ENCODE peak calls at places on chromosome 10, in ten cellular contexts. One of them, this sample, is unnamed.

GRCh38 chr10:73252445-73253225 is at the start of gene MRPS16:
- DNase-seq in NCI-H1436: peak
- DNase-seq in neuronal stem cell: peak
- DNase-seq in activated T-cell treated with anti-CD3 and anti-CD28 coated beads, Interleukin-2, amount 50 U/mL, for 72 hours: peak
- DNase-seq in AG10803: peak
- DNase-seq in mammary epithelial cell: peak
- DNase-seq in iPS DF 19.7: peak
- DNase-seq in M059J: peak
- DNase-seq in tibial nerve: peak
- DNase-seq in COR-L47: peak
- DNase-seq in this sample: peak

GRCh38 chr10:71705582-71705981 is 14.0 kb downstream of the C10orf105 start:
- DNase-seq in NCI-H1436: no peak
- DNase-seq in neuronal stem cell: no peak
- DNase-seq in activated T-cell treated with anti-CD3 and anti-CD28 coated beads, Interleukin-2, amount 50 U/mL, for 72 hours: no peak
- DNase-seq in AG10803: no peak
- DNase-seq in mammary epithelial cell: peak
- DNase-seq in iPS DF 19.7: no peak
- DNase-seq in M059J: no peak
- DNase-seq in tibial nerve: no peak
- DNase-seq in COR-L47: no peak
- DNase-seq in this sample: no peak

GRCh38 chr10:128474571-128474970 is 348.3 kb upstream of the MKI67 start:
- DNase-seq in NCI-H1436: no peak
- DNase-seq in neuronal stem cell: no peak
- DNase-seq in activated T-cell treated with anti-CD3 and anti-CD28 coated beads, Interleukin-2, amount 50 U/mL, for 72 hours: no peak
- DNase-seq in AG10803: no peak
- DNase-seq in mammary epithelial cell: no peak
- DNase-seq in iPS DF 19.7: no peak
- DNase-seq in M059J: no peak
- DNase-seq in tibial nerve: no peak
- DNase-seq in COR-L47: no peak
- DNase-seq in this sample: no peak

GRCh38 chr10:119336599-119336998 is 129.2 kb downstream of the GRK5 start:
- DNase-seq in NCI-H1436: no peak
- DNase-seq in neuronal stem cell: no peak
- DNase-seq in activated T-cell treated with anti-CD3 and anti-CD28 coated beads, Interleukin-2, amount 50 U/mL, for 72 hours: no peak
- DNase-seq in AG10803: no peak
- DNase-seq in mammary epithelial cell: no peak
- DNase-seq in iPS DF 19.7: no peak
- DNase-seq in M059J: no peak
- DNase-seq in tibial nerve: no peak
- DNase-seq in COR-L47: no peak
- DNase-seq in this sample: no peak

GRCh38 chr10:5523796-5524574 is 776 bp upstream of the CALML3 start:
- DNase-seq in NCI-H1436: no peak
- DNase-seq in neuronal stem cell: no peak
- DNase-seq in activated T-cell treated with anti-CD3 and anti-CD28 coated beads, Interleukin-2, amount 50 U/mL, for 72 hours: no peak
- DNase-seq in AG10803: no peak
- DNase-seq in mammary epithelial cell: no peak
- DNase-seq in iPS DF 19.7: no peak
- DNase-seq in M059J: no peak
- DNase-seq in tibial nerve: no peak
- DNase-seq in COR-L47: no peak
- DNase-seq in this sample: no peak

GRCh38 chr10:87503892-87504291 is 801 bp upstream of the MINPP1 start:
- DNase-seq in NCI-H1436: no peak
- DNase-seq in neuronal stem cell: no peak
- DNase-seq in activated T-cell treated with anti-CD3 and anti-CD28 coated beads, Interleukin-2, amount 50 U/mL, for 72 hours: no peak
- DNase-seq in AG10803: peak
- DNase-seq in mammary epithelial cell: peak
- DNase-seq in iPS DF 19.7: no peak
- DNase-seq in M059J: no peak
- DNase-seq in tibial nerve: no peak
- DNase-seq in COR-L47: no peak
- DNase-seq in this sample: no peak

GRCh38 chr10:23384364-23384763 is 39.8 kb upstream of the C10orf67 start:
- DNase-seq in NCI-H1436: no peak
- DNase-seq in neuronal stem cell: no peak
- DNase-seq in activated T-cell treated with anti-CD3 and anti-CD28 coated beads, Interleukin-2, amount 50 U/mL, for 72 hours: no peak
- DNase-seq in AG10803: peak
- DNase-seq in mammary epithelial cell: peak
- DNase-seq in iPS DF 19.7: no peak
- DNase-seq in M059J: peak
- DNase-seq in tibial nerve: no peak
- DNase-seq in COR-L47: no peak
- DNase-seq in this sample: no peak

GRCh38 chr10:78992333-78992732 is 76.4 kb upstream of the ZMIZ1 start:
- DNase-seq in NCI-H1436: peak
- DNase-seq in neuronal stem cell: no peak
- DNase-seq in activated T-cell treated with anti-CD3 and anti-CD28 coated beads, Interleukin-2, amount 50 U/mL, for 72 hours: no peak
- DNase-seq in AG10803: no peak
- DNase-seq in mammary epithelial cell: no peak
- DNase-seq in iPS DF 19.7: no peak
- DNase-seq in M059J: no peak
- DNase-seq in tibial nerve: no peak
- DNase-seq in COR-L47: no peak
- DNase-seq in this sample: no peak

GRCh38 chr10:97731346-97732051 is 5.4 kb upstream of the ZFYVE27 start:
- DNase-seq in NCI-H1436: peak
- DNase-seq in neuronal stem cell: peak
- DNase-seq in activated T-cell treated with anti-CD3 and anti-CD28 coated beads, Interleukin-2, amount 50 U/mL, for 72 hours: peak
- DNase-seq in AG10803: peak
- DNase-seq in mammary epithelial cell: peak
- DNase-seq in iPS DF 19.7: no peak
- DNase-seq in M059J: peak
- DNase-seq in tibial nerve: peak
- DNase-seq in COR-L47: peak
- DNase-seq in this sample: peak

GRCh38 chr10:42962120-42962901 is 114.6 kb upstream of the RET start:
- DNase-seq in NCI-H1436: no peak
- DNase-seq in neuronal stem cell: no peak
- DNase-seq in activated T-cell treated with anti-CD3 and anti-CD28 coated beads, Interleukin-2, amount 50 U/mL, for 72 hours: no peak
- DNase-seq in AG10803: no peak
- DNase-seq in mammary epithelial cell: no peak
- DNase-seq in iPS DF 19.7: no peak
- DNase-seq in M059J: no peak
- DNase-seq in tibial nerve: no peak
- DNase-seq in COR-L47: no peak
- DNase-seq in this sample: peak

GRCh38 chr10:14586901-14587300 is 187.8 kb downstream of the FAM107B start:
- DNase-seq in NCI-H1436: no peak
- DNase-seq in neuronal stem cell: no peak
- DNase-seq in activated T-cell treated with anti-CD3 and anti-CD28 coated beads, Interleukin-2, amount 50 U/mL, for 72 hours: no peak
- DNase-seq in AG10803: no peak
- DNase-seq in mammary epithelial cell: peak
- DNase-seq in iPS DF 19.7: no peak
- DNase-seq in M059J: no peak
- DNase-seq in tibial nerve: no peak
- DNase-seq in COR-L47: no peak
- DNase-seq in this sample: no peak

GRCh38 chr10:77355844-77356243 is 281.8 kb downstream of the KCNMA1 start:
- DNase-seq in NCI-H1436: no peak
- DNase-seq in neuronal stem cell: no peak
- DNase-seq in activated T-cell treated with anti-CD3 and anti-CD28 coated beads, Interleukin-2, amount 50 U/mL, for 72 hours: no peak
- DNase-seq in AG10803: peak
- DNase-seq in mammary epithelial cell: peak
- DNase-seq in iPS DF 19.7: no peak
- DNase-seq in M059J: peak
- DNase-seq in tibial nerve: no peak
- DNase-seq in COR-L47: no peak
- DNase-seq in this sample: no peak

GRCh38 chr10:80204193-80204714 is 1.1 kb downstream of the ANXA11 start:
- DNase-seq in NCI-H1436: no peak
- DNase-seq in neuronal stem cell: no peak
- DNase-seq in activated T-cell treated with anti-CD3 and anti-CD28 coated beads, Interleukin-2, amount 50 U/mL, for 72 hours: peak
- DNase-seq in AG10803: no peak
- DNase-seq in mammary epithelial cell: peak
- DNase-seq in iPS DF 19.7: no peak
- DNase-seq in M059J: peak
- DNase-seq in tibial nerve: no peak
- DNase-seq in COR-L47: no peak
- DNase-seq in this sample: no peak

GRCh38 chr10:97234403-97234802 is 48.6 kb upstream of the SLIT1 start:
- DNase-seq in NCI-H1436: no peak
- DNase-seq in neuronal stem cell: peak
- DNase-seq in activated T-cell treated with anti-CD3 and anti-CD28 coated beads, Interleukin-2, amount 50 U/mL, for 72 hours: no peak
- DNase-seq in AG10803: peak
- DNase-seq in mammary epithelial cell: peak
- DNase-seq in iPS DF 19.7: no peak
- DNase-seq in M059J: peak
- DNase-seq in tibial nerve: peak
- DNase-seq in COR-L47: peak
- DNase-seq in this sample: peak

GRCh38 chr10:75129537-75129936 is 18.1 kb downstream of the SAMD8 start:
- DNase-seq in NCI-H1436: no peak
- DNase-seq in neuronal stem cell: no peak
- DNase-seq in activated T-cell treated with anti-CD3 and anti-CD28 coated beads, Interleukin-2, amount 50 U/mL, for 72 hours: no peak
- DNase-seq in AG10803: no peak
- DNase-seq in mammary epithelial cell: no peak
- DNase-seq in iPS DF 19.7: no peak
- DNase-seq in M059J: no peak
- DNase-seq in tibial nerve: no peak
- DNase-seq in COR-L47: no peak
- DNase-seq in this sample: no peak